ENCODE peak calls at places on chromosomes 3 and 15, in six cellular contexts. X is tibial artery, M is PC-3, N is Peyer's patch, P is Panc1, J is neural progenitor cell. T is an unnamed sample. For H3K9me3, the result is how much of the 10 kb centered on the place peaks cover.

GRCh38 chr3:53846851-53847155 is 435 bp downstream of the IL17RB start:
- DNase-seq in X (no peak), M (no peak), N (no peak), P (no peak), J (no peak), T (no peak)

GRCh38 chr3:59408047-59408624 is 358.3 kb upstream of the CFAP20DC start:
- DNase-seq in X (no peak), M (no peak), N (no peak), P (no peak), J (no peak), T (no peak)

GRCh38 chr15:37046876-37047614 is 53.3 kb downstream of the MEIS2 start:
- DNase-seq in X (no peak), M (peak), N (no peak), P (no peak), J (peak), T (peak)

GRCh38 chr15:79075256-79075655 is 15.3 kb downstream of the RASGRF1 start:
- DNase-seq in X (no peak), M (no peak), N (no peak), P (no peak), J (no peak), T (no peak)

GRCh38 chr3:160012108-160012507 is 23.5 kb downstream of the IL12A start:
- DNase-seq in X (no peak), M (no peak), N (no peak), P (no peak), J (no peak), T (no peak)

GRCh38 chr3:78086150-78086549 is 1046.3 kb downstream of the ROBO2 start:
- DNase-seq in X (no peak), M (peak), N (no peak), P (no peak), J (no peak), T (no peak)

GRCh38 chr15:64883997-64884511 is 27.6 kb upstream of the ANKDD1A start:
- DNase-seq in X (peak), M (peak), N (no peak), P (peak), J (no peak), T (peak)

GRCh38 chr3:93924491-93924890 is 49.2 kb downstream of the PROS1 start:
- DNase-seq in X (no peak), M (no peak), N (no peak), P (no peak), J (no peak), T (no peak)

GRCh38 chr3:156135921-156136655 is 15.7 kb downstream of the KCNAB1 start:
- DNase-seq in X (no peak), M (no peak), N (no peak), P (no peak), J (peak), T (no peak)

GRCh38 chr3:123346726-123347125 is 102.2 kb downstream of the ADCY5 start:
- DNase-seq in X (peak), M (no peak), N (peak), P (no peak), J (no peak), T (peak)

DNA sequence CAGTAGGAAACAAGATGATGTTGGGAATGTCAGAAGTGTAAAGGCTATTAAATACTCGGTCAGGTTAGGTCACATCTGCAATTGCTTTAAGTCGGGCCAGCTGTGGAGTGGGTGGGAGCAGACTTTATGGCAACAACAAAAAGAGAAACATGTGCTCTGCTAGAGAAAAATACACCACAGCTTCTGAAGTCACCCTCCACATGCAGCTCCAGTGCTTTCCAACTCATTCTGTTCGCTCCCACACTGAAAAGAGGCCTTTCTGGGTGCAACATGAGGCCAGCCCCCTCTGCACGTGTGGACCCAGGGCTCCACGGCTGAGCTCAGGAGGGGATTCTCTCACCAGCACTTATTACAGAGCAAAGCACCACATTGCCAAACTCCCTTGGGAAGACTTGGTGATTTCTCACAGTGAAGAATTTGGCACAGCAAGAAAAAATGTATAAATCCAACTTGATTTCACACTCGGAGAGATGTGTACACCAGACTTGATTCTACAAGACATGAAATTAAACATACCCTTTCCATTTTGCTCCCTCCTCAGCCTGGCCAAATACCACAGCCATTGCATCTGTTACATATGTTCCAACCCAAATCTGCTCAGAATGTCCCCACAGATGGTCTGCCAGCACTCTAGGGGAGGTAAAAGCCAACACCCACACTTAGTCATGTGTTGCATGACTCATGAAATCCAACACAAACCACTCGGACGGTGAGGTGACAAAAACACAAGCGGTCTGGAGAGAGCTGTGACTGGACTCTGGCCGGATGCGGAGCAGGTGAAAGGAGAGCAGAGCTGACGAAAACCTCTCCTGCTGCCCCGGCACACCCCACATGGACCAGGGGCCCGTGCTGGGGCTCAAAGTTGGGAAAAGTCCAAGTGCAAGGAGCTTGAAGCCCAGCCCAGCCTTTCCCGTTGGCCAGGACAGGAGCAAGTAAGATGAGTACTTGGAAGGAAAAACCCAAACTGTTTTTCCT is 74.6 kb downstream of the ITGB5 start:
- DNase-seq in X (peak), M (peak), N (peak), P (peak), J (no peak), T (no peak)
- H3K4me3 ChIP-seq in X (peak), M (peak), N (no peak), P (no peak), J (no peak), T (no peak)

GRCh38 chr3:128753715-128754114 is 27.7 kb downstream of the RAB7A start:
- DNase-seq in X (no peak), M (no peak), N (no peak), P (no peak), J (no peak), T (no peak)
- H3K9me3 ChIP-seq in X (under half), M (under half), N (under half), P (under half), J (under half), T (under half)

GRCh38 chr3:195892105-195892354 is 16.3 kb downstream of the TNK2 start:
- DNase-seq in X (no peak), M (no peak), N (no peak), P (no peak), J (no peak), T (no peak)

GRCh38 chr3:195888981-195889842 is 19.1 kb downstream of the TNK2 start:
- DNase-seq in X (no peak), M (no peak), N (no peak), P (no peak), J (no peak), T (no peak)

GRCh38 chr3:195891431-195892104 is 16.8 kb downstream of the TNK2 start:
- DNase-seq in X (no peak), M (no peak), N (no peak), P (no peak), J (no peak), T (no peak)

GRCh38 chr3:195888311-195888761 is 20.0 kb downstream of the TNK2 start:
- DNase-seq in X (no peak), M (no peak), N (no peak), P (no peak), J (no peak), T (no peak)

DNA sequence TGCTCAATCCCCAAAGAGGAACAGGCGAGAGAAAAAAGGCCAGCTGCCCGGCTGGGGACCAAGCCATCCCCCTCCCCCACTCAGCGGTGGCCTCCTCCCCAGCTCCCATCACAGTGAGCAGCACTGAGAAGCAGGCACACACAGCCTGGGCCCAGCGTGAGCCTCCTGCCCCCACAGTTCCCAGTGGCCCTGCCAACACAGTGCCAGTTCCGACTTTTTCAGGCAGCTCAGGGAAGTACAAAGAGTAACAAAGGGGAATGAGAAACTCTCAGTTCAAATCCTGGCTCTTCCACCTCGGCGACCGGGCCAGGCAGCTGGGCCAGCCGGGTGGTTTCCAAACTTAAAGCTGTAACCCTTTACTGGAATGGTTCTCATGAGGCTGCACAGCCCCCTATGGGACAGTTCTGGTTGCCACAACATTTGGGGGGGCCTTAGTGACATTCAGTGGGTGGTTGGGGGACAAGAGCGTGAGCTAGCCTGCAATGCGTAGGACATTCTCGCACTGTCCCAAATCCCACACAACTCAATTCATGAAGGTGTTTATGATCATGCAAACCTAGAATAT is 18.4 kb downstream of the TNK2 start:
- DNase-seq in X (no peak), M (no peak), N (no peak), P (no peak), J (peak), T (no peak)
- TF ChIP-seq CTCF in X (no peak), M (peak), N (no peak), P (no peak), J (peak), T (no peak)

GRCh38 chr3:109853077-109853732 is 515.9 kb upstream of the DPPA4 start:
- DNase-seq in X (no peak), M (no peak), N (no peak), P (no peak), J (no peak), T (no peak)

GRCh38 chr3:109851854-109852253 is 514.5 kb upstream of the DPPA4 start:
- DNase-seq in X (no peak), M (no peak), N (no peak), P (no peak), J (no peak), T (no peak)

GRCh38 chr3:109852283-109852682 is 514.9 kb upstream of the DPPA4 start:
- DNase-seq in X (no peak), M (no peak), N (no peak), P (no peak), J (no peak), T (no peak)
- H3K4me3 ChIP-seq in X (no peak), M (no peak), N (no peak), P (no peak), J (no peak), T (no peak)

DNA sequence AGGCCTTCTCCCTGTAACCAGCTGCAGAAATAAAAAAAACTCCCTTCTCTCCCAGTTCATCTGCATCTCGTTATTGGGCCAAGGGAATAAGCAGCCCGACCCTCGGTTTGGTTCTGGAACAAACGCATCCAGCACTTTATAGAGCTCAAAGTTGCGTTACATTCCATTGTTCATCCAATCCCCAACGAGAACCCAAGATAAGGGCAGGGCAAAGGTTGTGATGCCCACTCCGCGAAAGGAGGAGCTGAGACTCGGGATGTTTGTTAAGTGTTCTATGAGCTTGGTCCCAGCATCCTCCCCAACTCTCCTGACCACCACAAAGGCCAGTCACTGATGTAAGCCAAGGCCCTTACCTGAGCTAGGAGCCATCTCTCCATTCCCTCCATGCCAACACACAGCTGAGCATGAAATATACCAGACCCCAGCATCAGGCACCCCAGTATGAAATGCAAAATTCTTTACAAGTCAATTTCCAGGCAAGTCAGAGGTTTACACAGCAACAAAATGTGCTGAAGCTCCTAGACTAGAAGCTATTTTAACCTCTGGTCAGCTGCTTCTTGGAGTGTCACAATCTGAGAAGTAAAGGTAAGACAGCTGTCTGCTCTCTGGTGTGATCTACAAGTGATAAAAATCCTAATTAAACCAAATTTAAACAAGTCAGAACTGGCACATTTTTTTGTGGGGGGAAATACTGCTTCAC is 17.9 kb downstream of the CCDC12 start:
- DNase-seq in X (no peak), M (no peak), N (peak), P (no peak), J (no peak), T (no peak)
- H3K9me3 ChIP-seq in X (under half), M (under half), N (under half), P (under half), J (under half), T (under half)